ENCODE peak calls at places on chromosomes 11 and 22, in five cellular contexts. J is fibroblast of the aortic adventitia, X is B cell, S is body of pancreas, D is GM18507. I is an unnamed sample.

GRCh38 chr11:61627831-61628753 is 47.2 kb upstream of the SYT7 start:
- DNase-seq in X (no peak), S (peak), D (no peak), J (peak), I (no peak)

GRCh38 chr22:19869497-19870152 is 15.0 kb upstream of the GNB1L start:
- DNase-seq in D (no peak), X (no peak), S (peak), J (no peak), I (no peak)

GRCh38 chr11:1763796-1764661 is at the start of gene CTSD:
- DNase-seq in S (peak), D (peak), X (peak), J (peak), I (peak)

GRCh38 chr22:19271856-19272535 is 19.5 kb downstream of the CLTCL1 start:
- DNase-seq in D (no peak), X (no peak), S (no peak), J (no peak), I (no peak)

GRCh38 chr11:95908826-95909225 is 15.1 kb downstream of the MTMR2 start:
- DNase-seq in J (peak), D (no peak), X (no peak), S (no peak), I (no peak)

GRCh38 chr22:47943729-47944700 is 1181.6 kb downstream of the TBC1D22A start:
- DNase-seq in X (no peak), J (no peak), D (no peak), S (no peak), I (no peak)

GRCh38 chr11:15095736-15096228 is 18.9 kb upstream of the INSC start:
- DNase-seq in X (no peak), S (no peak), J (no peak), D (no peak), I (no peak)

GRCh38 chr22:36198936-36199616 is 2.5 kb downstream of the APOL4 start:
- DNase-seq in D (no peak), J (no peak), X (no peak), S (no peak), I (no peak)

GRCh38 chr11:17923213-17923612 is 89.6 kb downstream of the SERGEF start:
- DNase-seq in D (no peak), J (peak), S (no peak), X (no peak), I (no peak)

GRCh38 chr11:64638017-64638664 is 47.1 kb downstream of the SLC22A12 start:
- DNase-seq in S (no peak), D (peak), X (peak), J (no peak), I (no peak)

GRCh38 chr11:95703059-95703458 is 86.5 kb downstream of the FAM76B start:
- DNase-seq in S (no peak), D (no peak), X (no peak), J (no peak), I (no peak)

GRCh38 chr11:27904358-27905055 is 203.4 kb downstream of the KIF18A start:
- DNase-seq in D (no peak), S (no peak), X (no peak), J (peak), I (no peak)

GRCh38 chr22:25390297-25391240 is 171.1 kb downstream of the CRYBB2 start:
- DNase-seq in S (no peak), J (no peak), X (no peak), D (no peak), I (no peak)

GRCh38 chr11:882593-882992 is 28.0 kb downstream of the CHID1 start:
- DNase-seq in X (no peak), D (no peak), J (no peak), S (no peak), I (no peak)

GRCh38 chr11:63997104-63997700 is 11.0 kb downstream of the OTUB1 start:
- DNase-seq in S (no peak), D (no peak), J (no peak), X (no peak), I (no peak)

GRCh38 chr11:19742595-19743292 is 30.1 kb downstream of the NAV2 start:
- DNase-seq in S (peak), X (peak), D (peak), J (peak), I (peak)

GRCh38 chr11:123228489-123229163 is 33.6 kb upstream of the CLMP start:
- DNase-seq in J (no peak), S (no peak), D (no peak), X (no peak), I (no peak)

GRCh38 chr11:43517518-43517917 is 158.8 kb downstream of the TTC17 start:
- DNase-seq in J (no peak), D (no peak), X (no peak), S (no peak), I (no peak)

GRCh38 chr11:109422755-109423113 is 744 bp downstream of the C11orf87 start:
- DNase-seq in J (no peak), X (peak), S (no peak), D (no peak), I (no peak)

I was measured in GM12864.